ENCODE peak calls at places on chromosome 4, in seven cellular contexts. H is heart left ventricle, R is OCI-LY7, V is frontal cortex, Z is AG08396, J is non-pigmented ciliary epithelial cell, C is B cell. T is an unnamed sample.

GRCh38 chr4:87680271-87680670 is 30.2 kb downstream of the DMP1 start:
- DNase-seq in R (no peak), H (no peak), V (no peak), Z (no peak), J (no peak), C (no peak), T (no peak)

GRCh38 chr4:24413311-24413784 is 171.0 kb downstream of the DHX15 start:
- DNase-seq in Z (no peak), V (no peak), J (no peak), H (no peak), C (no peak), R (no peak), T (no peak)

GRCh38 chr4:149884529-149885206 is 69.0 kb upstream of the IQCM start:
- DNase-seq in Z (no peak), C (no peak), J (no peak), R (no peak), H (no peak), V (no peak), T (no peak)

GRCh38 chr4:165070560-165070959 is 16.9 kb downstream of the TRIM75 start:
- DNase-seq in H (no peak), Z (no peak), R (no peak), V (no peak), J (no peak), C (no peak), T (no peak)

GRCh38 chr4:124060261-124060918 is 652.1 kb downstream of the ANKRD50 start:
- DNase-seq in R (peak; percentile 29), J (no peak), C (no peak), Z (peak; percentile 12), H (peak; percentile 51), V (no peak), T (no peak)

GRCh38 chr4:147518846-147519767 is 38.2 kb downstream of the EDNRA start:
- DNase-seq in R (peak; percentile 59), V (no peak), J (peak; percentile 53), H (no peak), C (no peak), Z (peak; percentile 52), T (peak; percentile 29)

GRCh38 chr4:24273148-24273547 is 311.2 kb downstream of the DHX15 start:
- DNase-seq in R (no peak), C (no peak), H (no peak), Z (no peak), V (no peak), J (no peak), T (no peak)

GRCh38 chr4:69823481-69824186 is 36.3 kb downstream of the SULT1E1 start:
- DNase-seq in J (peak; percentile 11), R (peak; percentile 18), V (no peak), H (no peak), Z (no peak), C (no peak), T (no peak)

GRCh38 chr4:183443609-183444148 is 757 bp upstream of the CDKN2AIP start:
- DNase-seq in Z (no peak), V (peak; percentile 47), R (no peak), C (no peak), H (no peak), J (no peak), T (peak; percentile 19)

GRCh38 chr4:153257151-153257620 is 52.9 kb downstream of the TRIM2 start:
- DNase-seq in R (no peak), J (no peak), C (no peak), V (peak; percentile 49), H (no peak), Z (peak; percentile 80), T (no peak)

GRCh38 chr4:8164687-8165086 is 6.1 kb upstream of the ABLIM2 start:
- DNase-seq in J (no peak), V (no peak), Z (no peak), R (no peak), C (no peak), H (no peak), T (no peak)

GRCh38 chr4:62344474-62344873 is 1144.3 kb downstream of the ADGRL3 start:
- DNase-seq in C (no peak), H (no peak), V (no peak), J (no peak), R (no peak), Z (no peak), T (no peak)

GRCh38 chr4:88758264-88758663 is 60.6 kb upstream of the NAP1L5 start:
- DNase-seq in V (no peak), C (no peak), J (no peak), H (no peak), R (no peak), Z (no peak), T (no peak)

GRCh38 chr4:2936773-2937145 is 26.4 kb downstream of the NOP14 start:
- DNase-seq in J (no peak), C (no peak), Z (no peak), V (no peak), R (peak; percentile 27), H (no peak), T (no peak)

GRCh38 chr4:6272863-6273660 is 3.4 kb downstream of the WFS1 start:
- DNase-seq in V (no peak), R (no peak), C (no peak), J (peak; percentile 70), Z (peak; percentile 90), H (no peak), T (peak; percentile 40)

GRCh38 chr4:38510201-38510600 is 153.8 kb upstream of the KLF3 start:
- DNase-seq in V (no peak), R (no peak), H (no peak), C (no peak), J (no peak), Z (no peak), T (no peak)

GRCh38 chr4:71217688-71218087 is 121.1 kb upstream of the SLC4A4 start:
- DNase-seq in R (no peak), H (no peak), J (no peak), C (no peak), V (no peak), Z (no peak), T (no peak)

GRCh38 chr4:108533876-108534275 is 86.5 kb upstream of the RPL34 start:
- DNase-seq in R (no peak), Z (no peak), H (no peak), J (no peak), C (no peak), V (no peak), T (no peak)

GRCh38 chr4:102843938-102844337 is 16.6 kb upstream of the UBE2D3 start:
- DNase-seq in Z (no peak), C (no peak), V (no peak), R (no peak), J (no peak), H (no peak), T (no peak)

GRCh38 chr4:94369046-94369445 is 26.4 kb upstream of the HPGDS start:
- DNase-seq in J (no peak), Z (no peak), H (no peak), V (no peak), R (no peak), C (no peak), T (no peak)

GRCh38 chr4:175054980-175055379 is 136.8 kb downstream of the ADAM29 start:
- DNase-seq in C (no peak), V (no peak), H (no peak), J (no peak), Z (no peak), R (peak; percentile 10), T (no peak)

GRCh38 chr4:120431180-120431579 is 364.5 kb upstream of the MAD2L1 start:
- DNase-seq in V (no peak), C (no peak), Z (no peak), H (no peak), J (no peak), R (no peak), T (no peak)

GRCh38 chr4:18171896-18172295 is 150.3 kb upstream of the LCORL start:
- DNase-seq in Z (no peak), H (no peak), C (no peak), V (no peak), R (no peak), J (no peak), T (no peak)

GRCh38 chr4:150546286-150546685 is 35.7 kb upstream of the MAB21L2 start:
- DNase-seq in V (no peak), Z (no peak), H (no peak), R (no peak), J (no peak), C (no peak), T (no peak)

GRCh38 chr4:120874792-120875774 is 47.4 kb downstream of the PRDM5 start:
- DNase-seq in C (no peak), R (no peak), H (no peak), J (no peak), Z (no peak), V (no peak), T (no peak)